ENCODE peak calls at places on chromosomes 12 and 14, in eight cellular contexts. A is right lobe of liver, F is psoas muscle, L is hepatocyte, Z is A549, C is fibroblast of pulmonary artery, W is kidney epithelial cell, Y is fibroblast of the aortic adventitia. J is an unnamed sample.

GRCh38 chr14:94320243-94320642 is 2.9 kb downstream of the SERPINA6 start:
- DNase-seq in A (peak; percentile 65), Z (peak; percentile 62), C (no peak), F (no peak), Y (no peak), W (no peak), L (peak; percentile 66), J (no peak)

GRCh38 chr14:105495101-105495989 is 4.3 kb downstream of the TEDC1 start:
- DNase-seq in A (peak; percentile 96), L (peak; percentile 8), Y (no peak), Z (no peak), W (no peak), F (peak; percentile 38), C (no peak), J (no peak)

GRCh38 chr12:12561305-12562015 is 1.2 kb downstream of the DUSP16 start:
- DNase-seq in Z (peak; percentile 64), A (peak; percentile 72), F (peak; percentile 73), W (no peak), C (peak; percentile 59), Y (peak; percentile 45), L (no peak), J (no peak)

GRCh38 chr12:31034372-31034771 is 39.3 kb upstream of the DDX11 start:
- DNase-seq in L (no peak), C (no peak), A (no peak), Y (no peak), Z (no peak), W (no peak), F (no peak), J (no peak)

GRCh38 chr12:45991289-45992249 is 1.2 kb upstream of the SCAF11 start:
- DNase-seq in Y (peak; percentile 44), C (peak; percentile 45), A (peak; percentile 86), L (peak; percentile 82), Z (peak; percentile 77), W (no peak), F (peak; percentile 79), J (no peak)

GRCh38 chr12:118237908-118238307 is 102.0 kb downstream of the PEBP1 start:
- DNase-seq in A (no peak), Y (peak; percentile 42), C (peak; percentile 21), W (peak; percentile 39), F (no peak), L (peak; percentile 7), Z (peak; percentile 10), J (no peak)

GRCh38 chr12:75814856-75815754 is 216.5 kb downstream of the PHLDA1 start:
- DNase-seq in Z (peak; percentile 73), Y (peak; percentile 98), L (peak; percentile 86), F (no peak), A (no peak), C (peak; percentile 98), W (peak; percentile 92), J (peak; percentile 95)

GRCh38 chr14:70097576-70098256 is 91.0 kb downstream of the SLC8A3 start:
- DNase-seq in W (no peak), Z (no peak), L (no peak), Y (no peak), A (no peak), C (no peak), F (no peak), J (no peak)

GRCh38 chr12:93707836-93708235 is 30.7 kb downstream of the CRADD start:
- DNase-seq in Y (no peak), W (no peak), A (no peak), Z (peak; percentile 59), C (no peak), L (no peak), F (no peak), J (no peak)

GRCh38 chr12:101010881-101011280 is 199.2 kb downstream of the SLC5A8 start:
- DNase-seq in C (no peak), F (no peak), Z (no peak), L (no peak), A (no peak), Y (no peak), W (no peak), J (no peak)

GRCh38 chr14:99749763-99750715 is 43.2 kb upstream of the EML1 start:
- DNase-seq in L (no peak), F (peak; percentile 50), C (no peak), W (no peak), Z (no peak), Y (peak; percentile 60), A (no peak), J (no peak)

GRCh38 chr14:81234268-81234667 is 13.5 kb upstream of the GTF2A1 start:
- DNase-seq in W (no peak), C (peak; percentile 4), F (no peak), Z (no peak), Y (no peak), A (no peak), L (no peak), J (no peak)

GRCh38 chr14:54570651-54571415 is 3.9 kb downstream of the SAMD4A start:
- DNase-seq in W (no peak), C (peak; percentile 82), L (no peak), Y (peak; percentile 84), A (no peak), F (no peak), Z (peak; percentile 36), J (peak; percentile 61)

GRCh38 chr14:104579507-104579906 is at the start of gene C14orf180:
- DNase-seq in F (peak; percentile 32), A (peak; percentile 82), C (no peak), Y (no peak), Z (no peak), W (no peak), L (no peak), J (no peak)

GRCh38 chr12:67752226-67752732 is 103.7 kb downstream of the DYRK2 start:
- DNase-seq in L (no peak), W (no peak), F (no peak), Y (no peak), C (no peak), A (no peak), Z (peak; percentile 7), J (no peak)

DNA sequence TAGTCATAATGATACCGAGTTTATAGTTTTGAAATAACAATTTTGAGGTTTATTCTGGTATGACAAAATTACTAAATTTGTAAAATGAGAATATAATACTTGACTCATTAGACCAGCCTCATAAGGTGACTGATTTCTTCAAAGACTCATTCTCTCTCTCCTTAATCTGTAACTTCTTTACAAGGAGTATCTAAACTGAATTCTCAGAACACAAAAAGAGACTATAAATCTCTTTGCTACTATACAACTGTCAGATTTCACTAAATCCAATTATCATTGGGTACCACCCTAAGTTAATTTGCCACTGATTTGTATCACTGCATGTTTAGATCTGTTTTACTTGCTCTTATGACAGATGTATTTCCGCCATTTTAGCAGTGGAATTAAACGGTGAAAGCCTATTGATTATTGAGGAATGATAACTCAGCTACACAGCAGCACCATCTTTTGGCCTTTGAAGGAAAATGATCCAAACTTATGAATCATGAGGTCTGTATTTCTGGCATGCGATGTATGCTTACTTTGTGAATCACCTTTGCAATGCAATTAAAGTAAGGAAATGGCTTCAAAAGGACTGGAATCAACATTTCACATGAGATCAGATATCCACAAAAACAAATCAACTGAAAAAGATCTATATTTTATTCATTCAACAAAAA is 161.2 kb downstream of the RERGL start:
- DNase-seq in W (peak; percentile 72), L (peak; percentile 30), C (peak; percentile 40), Y (peak; percentile 72), F (no peak), Z (peak; percentile 84), A (no peak), J (no peak)
- TF ChIP-seq CTCF in W (peak; percentile 35), L (peak; percentile 23), C (no peak), Y (no peak), F (no peak), Z (peak; percentile 66), A (no peak), J (no peak)

GRCh38 chr14:36647827-36648753 is 13.6 kb upstream of the PAX9 start:
- DNase-seq in A (no peak), C (peak; percentile 14), Y (peak; percentile 26), W (no peak), Z (peak; percentile 69), F (no peak), L (peak; percentile 74), J (no peak)
- TF ChIP-seq CTCF in A (peak; percentile 34), C (no peak), Y (peak; percentile 45), W (peak; percentile 56), Z (peak; percentile 73), F (peak; percentile 47), L (peak; percentile 71), J (peak; percentile 69)

DNA sequence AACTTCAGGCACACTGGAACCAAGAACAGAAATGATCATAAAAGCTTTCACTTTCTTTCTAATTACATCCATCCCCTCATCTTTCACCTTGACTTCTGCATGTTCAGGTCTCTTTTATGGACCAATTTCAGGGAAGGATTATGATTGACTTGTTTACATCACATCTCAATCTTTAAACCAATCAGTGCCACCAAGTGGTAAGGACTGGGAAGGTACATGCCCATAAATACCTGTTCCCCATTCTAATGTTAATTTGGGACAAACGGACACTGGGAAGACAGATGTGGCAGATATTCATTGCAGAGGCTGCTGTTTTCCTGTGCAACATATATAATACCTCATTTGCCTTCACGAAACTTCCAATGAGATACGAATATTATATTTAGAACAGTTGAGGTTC is 978.1 kb downstream of the GALC start:
- DNase-seq in C (no peak), W (no peak), Y (no peak), F (no peak), L (no peak), A (no peak), Z (peak; percentile 1), J (no peak)
- TF ChIP-seq CTCF in C (no peak), W (no peak), Y (no peak), F (no peak), L (no peak), A (no peak), Z (no peak), J (no peak)

DNA sequence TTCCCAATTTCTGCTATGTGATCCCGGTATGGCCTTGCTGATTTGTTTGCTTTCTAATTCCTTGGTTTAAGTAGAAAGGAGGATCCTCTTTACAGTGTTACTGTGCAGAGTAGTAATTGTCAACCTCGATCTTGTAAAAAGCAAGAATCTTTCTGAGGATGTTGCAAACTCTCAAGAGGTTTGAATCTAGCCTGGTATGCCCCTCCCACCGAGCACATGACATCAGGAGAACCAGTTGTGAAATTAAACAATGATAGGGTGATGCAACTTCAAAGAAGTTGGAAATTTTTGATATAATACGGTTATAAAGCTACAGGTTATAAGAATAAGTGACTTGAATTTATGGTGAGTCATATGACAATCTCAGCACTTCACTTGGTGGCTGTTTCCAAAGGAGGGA is 35.0 kb upstream of the FUT8 start:
- DNase-seq in Z (peak; percentile 15), A (no peak), Y (peak; percentile 73), W (no peak), L (no peak), F (no peak), C (peak; percentile 65), J (no peak)
- TF ChIP-seq CTCF in Z (no peak), A (no peak), Y (no peak), W (no peak), L (no peak), F (no peak), C (no peak), J (no peak)

GRCh38 chr14:24924544-24924943 is 125.4 kb downstream of the STXBP6 start:
- DNase-seq in F (no peak), A (no peak), C (no peak), Y (no peak), L (no peak), W (no peak), Z (no peak), J (no peak)
- TF ChIP-seq CTCF in F (no peak), A (no peak), C (no peak), Y (no peak), L (no peak), W (no peak), Z (no peak), J (no peak)

GRCh38 chr12:1588574-1588944 is 5.8 kb downstream of the FBXL14 start:
- DNase-seq in W (no peak), A (no peak), Y (no peak), L (no peak), C (no peak), Z (no peak), F (no peak), J (no peak)
- TF ChIP-seq CTCF in W (no peak), A (no peak), Y (no peak), L (no peak), C (no peak), Z (no peak), F (no peak), J (no peak)

J was measured in AG09319.